ENCODE peak calls at places on chromosome X, in six cellular contexts. H is colonic mucosa; W is CD4-positive, alpha-beta T cell; V is transverse colon; M is breast epithelium; J is neural progenitor cell. T is an unnamed sample. For H3K9me3, the result is how much of the 10 kb centered on the place peaks cover.

GRCh38 chrX:48911407-48912182 is at the start of gene SLC35A2:
- DNase-seq in H (peak), M (peak), W (peak), J (peak), V (peak), T (peak)

GRCh38 chrX:18983711-18984380 is at the start of gene PHKA2:
- DNase-seq in M (peak), J (no peak), H (peak), W (no peak), V (peak), T (no peak)

GRCh38 chrX:45767021-45767491 is 566.4 kb upstream of the DIPK2B start:
- DNase-seq in H (no peak), W (no peak), J (no peak), V (no peak), M (no peak), T (no peak)

GRCh38 chrX:17488036-17488435 is 113.0 kb downstream of the NHS start:
- DNase-seq in H (no peak), M (no peak), V (no peak), J (no peak), W (no peak), T (no peak)

GRCh38 chrX:10519278-10519677 is 101.1 kb downstream of the MID1 start:
- DNase-seq in H (no peak), M (no peak), V (no peak), J (no peak), W (no peak), T (no peak)

GRCh38 chrX:130097507-130098201 is 12.6 kb downstream of the ELF4 start:
- DNase-seq in M (no peak), J (no peak), V (peak), H (peak), W (peak), T (peak)

GRCh38 chrX:20530319-20530979 is 263.7 kb upstream of the RPS6KA3 start:
- DNase-seq in H (peak), M (peak), W (peak), V (peak), J (peak), T (peak)

GRCh38 chrX:1164322-1165288 is 47.8 kb downstream of the CRLF2 start:
- DNase-seq in J (peak), W (no peak), M (no peak), V (no peak), H (no peak), T (no peak)

GRCh38 chrX:110310896-110311295 is 7.0 kb downstream of the AMMECR1 start:
- DNase-seq in H (no peak), M (no peak), V (no peak), J (no peak), W (no peak), T (peak)

GRCh38 chrX:25015486-25016360 is at the start of gene ARX:
- DNase-seq in V (peak), M (no peak), H (peak), W (no peak), J (peak), T (no peak)

GRCh38 chrX:74277320-74277719 is 26.7 kb upstream of the ZCCHC13 start:
- DNase-seq in M (no peak), V (no peak), J (no peak), H (no peak), W (no peak), T (no peak)

GRCh38 chrX:4925911-4926310 is 1212.5 kb upstream of the PRKX start:
- DNase-seq in M (no peak), H (no peak), V (no peak), J (no peak), W (no peak), T (no peak)

GRCh38 chrX:107970073-107970472 is 12.1 kb downstream of the TEX13B start:
- DNase-seq in W (no peak), M (no peak), J (peak), H (no peak), V (no peak), T (no peak)

GRCh38 chrX:146863566-146863965 is 49.0 kb upstream of the CXorf51A start:
- DNase-seq in W (no peak), H (no peak), V (no peak), J (no peak), M (no peak), T (no peak)
- H3K9me3 ChIP-seq in W (under half), H (under half), V (under half), J (under half), M (under half), T (under half)

GRCh38 chrX:40105791-40106676 is 8.3 kb upstream of the BCOR start:
- DNase-seq in W (peak), M (no peak), H (peak), J (peak), V (peak), T (peak)

GRCh38 chrX:40102393-40103381 is 4.9 kb upstream of the BCOR start:
- DNase-seq in H (no peak), V (no peak), M (no peak), J (peak), W (no peak), T (no peak)

GRCh38 chrX:40104649-40105015 is 6.9 kb upstream of the BCOR start:
- DNase-seq in V (peak), J (peak), H (peak), W (no peak), M (no peak), T (no peak)

GRCh38 chrX:40105016-40105790 is 7.4 kb upstream of the BCOR start:
- DNase-seq in H (no peak), M (no peak), W (no peak), V (peak), J (peak), T (no peak)

GRCh38 chrX:40103565-40104323 is 6.0 kb upstream of the BCOR start:
- DNase-seq in H (no peak), W (no peak), J (peak), M (no peak), V (no peak), T (no peak)
- H3K9me3 ChIP-seq in H (under half), W (under half), J (under half), M (under half), V (under half), T (under half)

DNA sequence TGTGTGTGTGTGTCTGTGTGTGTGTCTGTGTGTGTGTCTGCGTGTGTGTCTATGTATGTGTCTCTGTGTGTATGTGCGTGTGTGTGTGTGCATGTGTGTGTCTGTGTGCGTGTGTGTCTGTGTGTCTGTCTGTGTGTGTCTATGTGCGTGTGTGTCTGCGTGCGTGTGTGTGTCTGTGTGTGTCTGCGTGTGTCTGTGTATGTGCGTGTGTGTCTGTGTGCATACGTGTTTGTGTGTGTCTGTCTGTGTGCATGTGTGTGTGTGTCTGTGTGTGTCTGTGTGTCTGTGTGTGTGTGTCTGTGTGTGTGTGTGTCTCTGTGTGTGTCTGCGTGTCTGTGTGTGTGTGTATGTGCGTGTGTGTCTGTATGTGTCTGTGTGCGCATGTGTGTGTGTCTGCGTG is 35.6 kb downstream of the SLITRK2 start:
- DNase-seq in H (no peak), M (no peak), V (no peak), J (no peak), W (no peak), T (no peak)
- H3K9me3 ChIP-seq in H (under half), M (under half), V (under half), J (under half), W (under half), T (under half)

GRCh38 chrX:79466636-79467035 is 99.5 kb upstream of the ITM2A start:
- DNase-seq in W (no peak), H (no peak), J (no peak), M (no peak), V (no peak), T (no peak)
- H3K9me3 ChIP-seq in W (under half), H (under half), J (under half), M (under half), V (under half), T (under half)

GRCh38 chrX:151754641-151755215 is 20.2 kb downstream of the CNGA2 start:
- DNase-seq in W (no peak), V (no peak), J (no peak), H (no peak), M (no peak), T (no peak)
- H3K9me3 ChIP-seq in W (under half), V (under half), J (under half), H (under half), M (under half), T (under half)

GRCh38 chrX:152451731-152451980 is 541 bp upstream of the GABRA3 start:
- DNase-seq in V (no peak), H (no peak), M (no peak), W (no peak), J (no peak), T (no peak)
- H3K9me3 ChIP-seq in V (under half), H (under half), M (under half), W (under half), J (under half), T (under half)

GRCh38 chrX:64151911-64152310 is 53.6 kb downstream of the AMER1 start:
- DNase-seq in V (no peak), M (no peak), H (no peak), W (no peak), J (no peak), T (no peak)
- H3K9me3 ChIP-seq in V (under half), M (under half), H (under half), W (under half), J (under half), T (under half)

GRCh38 chrX:55754861-55755294 is 37.3 kb downstream of the RRAGB start:
- DNase-seq in M (no peak), J (no peak), H (no peak), V (no peak), W (no peak), T (no peak)
- H3K9me3 ChIP-seq in M (under half), J (under half), H (under half), V (under half), W (under half), T (under half)

GRCh38 chrX:47644557-47645091 is 5.7 kb downstream of the ELK1 start:
- DNase-seq in W (no peak), V (no peak), M (no peak), H (no peak), J (peak), T (no peak)
- H3K9me3 ChIP-seq in W (under half), V (under half), M (under half), H (under half), J (under half), T (under half)

T was measured in T-helper 17 cell.